ENCODE peak calls at places on chromosomes 13 and 19, in ten cellular contexts. One of them, this sample, is unnamed.

GRCh38 chr19:18274776-18275356 is 614 bp upstream of the IQCN start:
- DNase-seq in coronary artery: peak
- DNase-seq in activated B cell treated with CpG ODN at 0.5 μM for 24 hours: no peak
- DNase-seq in globus pallidus: peak
- DNase-seq in cardiac fibroblast: peak
- DNase-seq in C1 segment of cervical spinal cord: peak
- DNase-seq in right atrium auricular region: peak
- DNase-seq in activated CD4-positive, alpha-beta T cell treated with anti-CD3 and anti-CD28 coated beads, Interleukin-2, amount 50 U/mL, for 48 hours: no peak
- DNase-seq in iris pigment epithelial cell: peak
- DNase-seq in WTC11: no peak
- DNase-seq in this sample: no peak

GRCh38 chr13:26991508-26992181 is 180.0 kb downstream of the USP12 start:
- DNase-seq in right atrium auricular region: no peak
- DNase-seq in cardiac fibroblast: peak
- DNase-seq in globus pallidus: peak
- DNase-seq in C1 segment of cervical spinal cord: peak
- DNase-seq in activated B cell treated with CpG ODN at 0.5 μM for 24 hours: no peak
- DNase-seq in WTC11: no peak
- DNase-seq in activated CD4-positive, alpha-beta T cell treated with anti-CD3 and anti-CD28 coated beads, Interleukin-2, amount 50 U/mL, for 48 hours: no peak
- DNase-seq in iris pigment epithelial cell: no peak
- DNase-seq in coronary artery: no peak
- DNase-seq in this sample: no peak

GRCh38 chr13:109162248-109163051 is 533.0 kb downstream of the MYO16 start:
- DNase-seq in iris pigment epithelial cell: no peak
- DNase-seq in coronary artery: no peak
- DNase-seq in right atrium auricular region: no peak
- DNase-seq in cardiac fibroblast: no peak
- DNase-seq in WTC11: no peak
- DNase-seq in activated B cell treated with CpG ODN at 0.5 μM for 24 hours: peak
- DNase-seq in activated CD4-positive, alpha-beta T cell treated with anti-CD3 and anti-CD28 coated beads, Interleukin-2, amount 50 U/mL, for 48 hours: peak
- DNase-seq in C1 segment of cervical spinal cord: no peak
- DNase-seq in globus pallidus: no peak
- DNase-seq in this sample: no peak

GRCh38 chr13:99269627-99270252 is 11.6 kb upstream of the GPR18 start:
- DNase-seq in C1 segment of cervical spinal cord: no peak
- DNase-seq in right atrium auricular region: no peak
- DNase-seq in globus pallidus: peak
- DNase-seq in cardiac fibroblast: peak
- DNase-seq in activated B cell treated with CpG ODN at 0.5 μM for 24 hours: no peak
- DNase-seq in WTC11: no peak
- DNase-seq in activated CD4-positive, alpha-beta T cell treated with anti-CD3 and anti-CD28 coated beads, Interleukin-2, amount 50 U/mL, for 48 hours: no peak
- DNase-seq in iris pigment epithelial cell: peak
- DNase-seq in coronary artery: no peak
- DNase-seq in this sample: no peak

GRCh38 chr13:41601718-41602445 is 144.5 kb downstream of the RGCC start:
- DNase-seq in activated B cell treated with CpG ODN at 0.5 μM for 24 hours: no peak
- DNase-seq in C1 segment of cervical spinal cord: no peak
- DNase-seq in cardiac fibroblast: peak
- DNase-seq in coronary artery: no peak
- DNase-seq in activated CD4-positive, alpha-beta T cell treated with anti-CD3 and anti-CD28 coated beads, Interleukin-2, amount 50 U/mL, for 48 hours: no peak
- DNase-seq in WTC11: no peak
- DNase-seq in globus pallidus: no peak
- DNase-seq in iris pigment epithelial cell: no peak
- DNase-seq in right atrium auricular region: no peak
- DNase-seq in this sample: no peak

GRCh38 chr13:30676672-30677071 is 58.7 kb upstream of the ALOX5AP start:
- DNase-seq in C1 segment of cervical spinal cord: no peak
- DNase-seq in activated CD4-positive, alpha-beta T cell treated with anti-CD3 and anti-CD28 coated beads, Interleukin-2, amount 50 U/mL, for 48 hours: no peak
- DNase-seq in right atrium auricular region: no peak
- DNase-seq in activated B cell treated with CpG ODN at 0.5 μM for 24 hours: no peak
- DNase-seq in coronary artery: no peak
- DNase-seq in cardiac fibroblast: peak
- DNase-seq in WTC11: no peak
- DNase-seq in iris pigment epithelial cell: peak
- DNase-seq in globus pallidus: no peak
- DNase-seq in this sample: no peak

GRCh38 chr13:59843040-59843439 is 320.7 kb downstream of the DIAPH3 start:
- DNase-seq in activated B cell treated with CpG ODN at 0.5 μM for 24 hours: no peak
- DNase-seq in C1 segment of cervical spinal cord: no peak
- DNase-seq in activated CD4-positive, alpha-beta T cell treated with anti-CD3 and anti-CD28 coated beads, Interleukin-2, amount 50 U/mL, for 48 hours: no peak
- DNase-seq in coronary artery: no peak
- DNase-seq in cardiac fibroblast: no peak
- DNase-seq in right atrium auricular region: no peak
- DNase-seq in globus pallidus: no peak
- DNase-seq in WTC11: no peak
- DNase-seq in iris pigment epithelial cell: no peak
- DNase-seq in this sample: no peak

GRCh38 chr13:76884571-76885202 is 1.5 kb downstream of the KCTD12 start:
- DNase-seq in activated CD4-positive, alpha-beta T cell treated with anti-CD3 and anti-CD28 coated beads, Interleukin-2, amount 50 U/mL, for 48 hours: no peak
- DNase-seq in WTC11: no peak
- DNase-seq in C1 segment of cervical spinal cord: no peak
- DNase-seq in right atrium auricular region: no peak
- DNase-seq in cardiac fibroblast: peak
- DNase-seq in globus pallidus: no peak
- DNase-seq in iris pigment epithelial cell: peak
- DNase-seq in activated B cell treated with CpG ODN at 0.5 μM for 24 hours: no peak
- DNase-seq in coronary artery: no peak
- DNase-seq in this sample: no peak

GRCh38 chr13:112124100-112124499 is 57.2 kb downstream of the SOX1 start:
- DNase-seq in activated B cell treated with CpG ODN at 0.5 μM for 24 hours: no peak
- DNase-seq in cardiac fibroblast: no peak
- DNase-seq in coronary artery: peak
- DNase-seq in right atrium auricular region: no peak
- DNase-seq in activated CD4-positive, alpha-beta T cell treated with anti-CD3 and anti-CD28 coated beads, Interleukin-2, amount 50 U/mL, for 48 hours: no peak
- DNase-seq in iris pigment epithelial cell: no peak
- DNase-seq in WTC11: no peak
- DNase-seq in globus pallidus: no peak
- DNase-seq in C1 segment of cervical spinal cord: no peak
- DNase-seq in this sample: no peak

GRCh38 chr19:7815325-7815724 is 14.7 kb upstream of the EVI5L start:
- DNase-seq in iris pigment epithelial cell: no peak
- DNase-seq in WTC11: no peak
- DNase-seq in right atrium auricular region: no peak
- DNase-seq in activated CD4-positive, alpha-beta T cell treated with anti-CD3 and anti-CD28 coated beads, Interleukin-2, amount 50 U/mL, for 48 hours: no peak
- DNase-seq in C1 segment of cervical spinal cord: no peak
- DNase-seq in activated B cell treated with CpG ODN at 0.5 μM for 24 hours: peak
- DNase-seq in cardiac fibroblast: no peak
- DNase-seq in coronary artery: no peak
- DNase-seq in globus pallidus: no peak
- DNase-seq in this sample: no peak

GRCh38 chr19:36488816-36489138 is 584 bp downstream of the ZNF566 start:
- DNase-seq in right atrium auricular region: no peak
- DNase-seq in coronary artery: peak
- DNase-seq in activated CD4-positive, alpha-beta T cell treated with anti-CD3 and anti-CD28 coated beads, Interleukin-2, amount 50 U/mL, for 48 hours: no peak
- DNase-seq in WTC11: no peak
- DNase-seq in iris pigment epithelial cell: no peak
- DNase-seq in C1 segment of cervical spinal cord: no peak
- DNase-seq in cardiac fibroblast: peak
- DNase-seq in globus pallidus: no peak
- DNase-seq in activated B cell treated with CpG ODN at 0.5 μM for 24 hours: no peak
- DNase-seq in this sample: no peak

GRCh38 chr19:4852484-4852883 is 15.0 kb downstream of the PLIN3 start:
- DNase-seq in coronary artery: no peak
- DNase-seq in activated CD4-positive, alpha-beta T cell treated with anti-CD3 and anti-CD28 coated beads, Interleukin-2, amount 50 U/mL, for 48 hours: no peak
- DNase-seq in WTC11: no peak
- DNase-seq in C1 segment of cervical spinal cord: no peak
- DNase-seq in right atrium auricular region: no peak
- DNase-seq in globus pallidus: no peak
- DNase-seq in cardiac fibroblast: no peak
- DNase-seq in activated B cell treated with CpG ODN at 0.5 μM for 24 hours: no peak
- DNase-seq in iris pigment epithelial cell: no peak
- DNase-seq in this sample: no peak

GRCh38 chr19:12806242-12807131 is at the start of gene RNASEH2A:
- DNase-seq in WTC11: peak
- DNase-seq in activated B cell treated with CpG ODN at 0.5 μM for 24 hours: peak
- DNase-seq in cardiac fibroblast: peak
- DNase-seq in activated CD4-positive, alpha-beta T cell treated with anti-CD3 and anti-CD28 coated beads, Interleukin-2, amount 50 U/mL, for 48 hours: peak
- DNase-seq in right atrium auricular region: peak
- DNase-seq in globus pallidus: peak
- DNase-seq in iris pigment epithelial cell: peak
- DNase-seq in coronary artery: peak
- DNase-seq in C1 segment of cervical spinal cord: peak
- DNase-seq in this sample: peak

GRCh38 chr19:51821511-51821910 is 26.6 kb downstream of the FPR3 start:
- DNase-seq in WTC11: no peak
- DNase-seq in iris pigment epithelial cell: no peak
- DNase-seq in C1 segment of cervical spinal cord: no peak
- DNase-seq in right atrium auricular region: no peak
- DNase-seq in globus pallidus: no peak
- DNase-seq in activated CD4-positive, alpha-beta T cell treated with anti-CD3 and anti-CD28 coated beads, Interleukin-2, amount 50 U/mL, for 48 hours: no peak
- DNase-seq in activated B cell treated with CpG ODN at 0.5 μM for 24 hours: no peak
- DNase-seq in cardiac fibroblast: no peak
- DNase-seq in coronary artery: no peak
- DNase-seq in this sample: no peak

GRCh38 chr13:23462815-23463559 is 29.5 kb upstream of the SACS start:
- DNase-seq in WTC11: no peak
- DNase-seq in coronary artery: no peak
- DNase-seq in globus pallidus: no peak
- DNase-seq in C1 segment of cervical spinal cord: no peak
- DNase-seq in activated CD4-positive, alpha-beta T cell treated with anti-CD3 and anti-CD28 coated beads, Interleukin-2, amount 50 U/mL, for 48 hours: no peak
- DNase-seq in activated B cell treated with CpG ODN at 0.5 μM for 24 hours: no peak
- DNase-seq in cardiac fibroblast: no peak
- DNase-seq in iris pigment epithelial cell: peak
- DNase-seq in right atrium auricular region: no peak
- DNase-seq in this sample: no peak

GRCh38 chr19:32457540-32457939 is 52.0 kb downstream of the DPY19L3 start:
- DNase-seq in activated B cell treated with CpG ODN at 0.5 μM for 24 hours: no peak
- DNase-seq in iris pigment epithelial cell: no peak
- DNase-seq in right atrium auricular region: no peak
- DNase-seq in coronary artery: no peak
- DNase-seq in globus pallidus: no peak
- DNase-seq in WTC11: no peak
- DNase-seq in cardiac fibroblast: no peak
- DNase-seq in C1 segment of cervical spinal cord: no peak
- DNase-seq in activated CD4-positive, alpha-beta T cell treated with anti-CD3 and anti-CD28 coated beads, Interleukin-2, amount 50 U/mL, for 48 hours: no peak
- DNase-seq in this sample: no peak

GRCh38 chr13:22915442-22916082 is 265.2 kb upstream of the SGCG start:
- DNase-seq in cardiac fibroblast: peak
- DNase-seq in coronary artery: no peak
- DNase-seq in globus pallidus: no peak
- DNase-seq in WTC11: peak
- DNase-seq in right atrium auricular region: no peak
- DNase-seq in activated B cell treated with CpG ODN at 0.5 μM for 24 hours: no peak
- DNase-seq in iris pigment epithelial cell: peak
- DNase-seq in C1 segment of cervical spinal cord: no peak
- DNase-seq in activated CD4-positive, alpha-beta T cell treated with anti-CD3 and anti-CD28 coated beads, Interleukin-2, amount 50 U/mL, for 48 hours: no peak
- DNase-seq in this sample: peak

GRCh38 chr13:57627663-57628062 is 3.9 kb upstream of the PCDH17 start:
- DNase-seq in cardiac fibroblast: peak
- DNase-seq in activated CD4-positive, alpha-beta T cell treated with anti-CD3 and anti-CD28 coated beads, Interleukin-2, amount 50 U/mL, for 48 hours: no peak
- DNase-seq in coronary artery: no peak
- DNase-seq in iris pigment epithelial cell: peak
- DNase-seq in C1 segment of cervical spinal cord: no peak
- DNase-seq in WTC11: no peak
- DNase-seq in globus pallidus: no peak
- DNase-seq in right atrium auricular region: no peak
- DNase-seq in activated B cell treated with CpG ODN at 0.5 μM for 24 hours: no peak
- DNase-seq in this sample: peak

GRCh38 chr19:7377196-7377595 is 28.5 kb downstream of the ARHGEF18 start:
- DNase-seq in WTC11: no peak
- DNase-seq in globus pallidus: no peak
- DNase-seq in activated B cell treated with CpG ODN at 0.5 μM for 24 hours: no peak
- DNase-seq in cardiac fibroblast: no peak
- DNase-seq in iris pigment epithelial cell: no peak
- DNase-seq in C1 segment of cervical spinal cord: no peak
- DNase-seq in right atrium auricular region: no peak
- DNase-seq in coronary artery: no peak
- DNase-seq in activated CD4-positive, alpha-beta T cell treated with anti-CD3 and anti-CD28 coated beads, Interleukin-2, amount 50 U/mL, for 48 hours: no peak
- DNase-seq in this sample: no peak

GRCh38 chr19:13920940-13921744 is 15.1 kb downstream of the CC2D1A start:
- DNase-seq in activated CD4-positive, alpha-beta T cell treated with anti-CD3 and anti-CD28 coated beads, Interleukin-2, amount 50 U/mL, for 48 hours: peak
- DNase-seq in C1 segment of cervical spinal cord: no peak
- DNase-seq in coronary artery: no peak
- DNase-seq in right atrium auricular region: no peak
- DNase-seq in WTC11: peak
- DNase-seq in cardiac fibroblast: peak
- DNase-seq in globus pallidus: peak
- DNase-seq in activated B cell treated with CpG ODN at 0.5 μM for 24 hours: no peak
- DNase-seq in iris pigment epithelial cell: peak
- DNase-seq in this sample: peak

GRCh38 chr13:101309014-101309619 is 107.2 kb downstream of the NALCN start:
- DNase-seq in right atrium auricular region: no peak
- DNase-seq in coronary artery: no peak
- DNase-seq in globus pallidus: no peak
- DNase-seq in C1 segment of cervical spinal cord: no peak
- DNase-seq in cardiac fibroblast: peak
- DNase-seq in WTC11: no peak
- DNase-seq in activated CD4-positive, alpha-beta T cell treated with anti-CD3 and anti-CD28 coated beads, Interleukin-2, amount 50 U/mL, for 48 hours: no peak
- DNase-seq in activated B cell treated with CpG ODN at 0.5 μM for 24 hours: no peak
- DNase-seq in iris pigment epithelial cell: peak
- DNase-seq in this sample: no peak

GRCh38 chr19:7769171-7769570 is 6.1 kb downstream of the CLEC4M start:
- DNase-seq in activated CD4-positive, alpha-beta T cell treated with anti-CD3 and anti-CD28 coated beads, Interleukin-2, amount 50 U/mL, for 48 hours: no peak
- DNase-seq in WTC11: no peak
- DNase-seq in C1 segment of cervical spinal cord: no peak
- DNase-seq in globus pallidus: no peak
- DNase-seq in activated B cell treated with CpG ODN at 0.5 μM for 24 hours: no peak
- DNase-seq in right atrium auricular region: no peak
- DNase-seq in iris pigment epithelial cell: no peak
- DNase-seq in cardiac fibroblast: no peak
- DNase-seq in coronary artery: no peak
- DNase-seq in this sample: no peak

GRCh38 chr13:47175172-47175806 is 278.4 kb upstream of the HTR2A start:
- DNase-seq in globus pallidus: no peak
- DNase-seq in activated B cell treated with CpG ODN at 0.5 μM for 24 hours: no peak
- DNase-seq in activated CD4-positive, alpha-beta T cell treated with anti-CD3 and anti-CD28 coated beads, Interleukin-2, amount 50 U/mL, for 48 hours: no peak
- DNase-seq in WTC11: no peak
- DNase-seq in C1 segment of cervical spinal cord: no peak
- DNase-seq in coronary artery: no peak
- DNase-seq in right atrium auricular region: no peak
- DNase-seq in cardiac fibroblast: peak
- DNase-seq in iris pigment epithelial cell: peak
- DNase-seq in this sample: no peak

GRCh38 chr13:103325675-103326074 is 259.5 kb upstream of the SLC10A2 start:
- DNase-seq in globus pallidus: no peak
- DNase-seq in right atrium auricular region: no peak
- DNase-seq in cardiac fibroblast: no peak
- DNase-seq in coronary artery: no peak
- DNase-seq in iris pigment epithelial cell: no peak
- DNase-seq in activated B cell treated with CpG ODN at 0.5 μM for 24 hours: no peak
- DNase-seq in C1 segment of cervical spinal cord: no peak
- DNase-seq in WTC11: no peak
- DNase-seq in activated CD4-positive, alpha-beta T cell treated with anti-CD3 and anti-CD28 coated beads, Interleukin-2, amount 50 U/mL, for 48 hours: no peak
- DNase-seq in this sample: no peak

GRCh38 chr19:10797078-10797477 is 38.9 kb downstream of the TMED1 start:
- DNase-seq in right atrium auricular region: no peak
- DNase-seq in WTC11: no peak
- DNase-seq in coronary artery: no peak
- DNase-seq in globus pallidus: no peak
- DNase-seq in C1 segment of cervical spinal cord: no peak
- DNase-seq in activated CD4-positive, alpha-beta T cell treated with anti-CD3 and anti-CD28 coated beads, Interleukin-2, amount 50 U/mL, for 48 hours: peak
- DNase-seq in iris pigment epithelial cell: no peak
- DNase-seq in cardiac fibroblast: no peak
- DNase-seq in activated B cell treated with CpG ODN at 0.5 μM for 24 hours: no peak
- DNase-seq in this sample: no peak

GRCh38 chr13:36033035-36033434 is 98.1 kb downstream of the DCLK1 start:
- DNase-seq in iris pigment epithelial cell: no peak
- DNase-seq in right atrium auricular region: no peak
- DNase-seq in activated CD4-positive, alpha-beta T cell treated with anti-CD3 and anti-CD28 coated beads, Interleukin-2, amount 50 U/mL, for 48 hours: no peak
- DNase-seq in coronary artery: no peak
- DNase-seq in WTC11: no peak
- DNase-seq in C1 segment of cervical spinal cord: no peak
- DNase-seq in activated B cell treated with CpG ODN at 0.5 μM for 24 hours: no peak
- DNase-seq in globus pallidus: no peak
- DNase-seq in cardiac fibroblast: no peak
- DNase-seq in this sample: no peak

This sample was measured in retina.